ENCODE peak calls at places on chromosomes 2 and 18, in five cellular contexts. U is DMS153; X is right cardiac atrium; L is CD4-positive, CD25-positive, alpha-beta regulatory T cell; I is heart left ventricle. G is an unnamed sample.

GRCh38 chr2:40087434-40087833 is 308.4 kb upstream of the THUMPD2 start:
- DNase-seq in U (no peak), X (no peak), I (peak; percentile 29), L (no peak), G (no peak)

GRCh38 chr18:77700051-77700450 is 450.4 kb downstream of the GALR1 start:
- DNase-seq in L (no peak), X (no peak), U (no peak), I (no peak), G (no peak)

GRCh38 chr18:74228312-74228711 is 63.5 kb downstream of the CYB5A start:
- DNase-seq in X (no peak), I (no peak), U (no peak), L (no peak), G (no peak)

GRCh38 chr18:22183647-22184161 is 14.3 kb downstream of the GATA6 start:
- DNase-seq in U (no peak), L (no peak), I (no peak), X (peak; percentile 51), G (no peak)

GRCh38 chr18:27695509-27695908 is 481.4 kb downstream of the CDH2 start:
- DNase-seq in U (no peak), X (no peak), L (no peak), I (no peak), G (no peak)

GRCh38 chr2:165839610-165840009 is 45.6 kb upstream of the GALNT3 start:
- DNase-seq in L (no peak), X (no peak), I (no peak), U (no peak), G (no peak)

GRCh38 chr2:8551622-8552074 is 130.2 kb upstream of the ID2 start:
- DNase-seq in I (no peak), U (no peak), L (no peak), X (no peak), G (no peak)

GRCh38 chr2:36197192-36197591 is 158.4 kb upstream of the CRIM1 start:
- DNase-seq in X (no peak), U (no peak), L (no peak), I (no peak), G (no peak)

GRCh38 chr2:71618327-71619113 is 165.2 kb downstream of the DYSF start:
- DNase-seq in X (no peak), I (no peak), L (no peak), U (no peak), G (no peak)

GRCh38 chr18:76348267-76349066 is 146.6 kb downstream of the ZNF516 start:
- DNase-seq in L (no peak), X (no peak), U (peak; percentile 46), I (no peak), G (peak; percentile 80)

GRCh38 chr2:37692731-37693130 is 21.3 kb upstream of the CDC42EP3 start:
- DNase-seq in I (no peak), L (no peak), U (no peak), X (no peak), G (no peak)

GRCh38 chr2:163736433-163737168 is 793 bp upstream of the FIGN start:
- DNase-seq in L (no peak), U (peak; percentile 35), I (peak; percentile 66), X (peak; percentile 81), G (peak; percentile 54)

GRCh38 chr2:88582030-88582429 is 45.2 kb downstream of the EIF2AK3 start:
- DNase-seq in I (no peak), U (no peak), X (no peak), L (no peak), G (no peak)

GRCh38 chr18:48784654-48785053 is 166.1 kb downstream of the SMAD7 start:
- DNase-seq in L (no peak), X (peak; percentile 52), U (no peak), I (no peak), G (no peak)

GRCh38 chr2:137802038-137802437 is 162.2 kb upstream of the HNMT start:
- DNase-seq in X (no peak), L (no peak), I (no peak), U (no peak), G (no peak)

GRCh38 chr2:207729465-207729998 is 18.1 kb downstream of the CCNYL1 start:
- DNase-seq in I (no peak), L (no peak), U (no peak), X (no peak), G (no peak)

GRCh38 chr18:62279561-62279960 is 45.5 kb upstream of the TNFRSF11A start:
- DNase-seq in X (peak; percentile 9), L (no peak), I (no peak), U (peak; percentile 82), G (no peak)

GRCh38 chr2:68740184-68740914 is 5.7 kb downstream of the ARHGAP25 start:
- DNase-seq in I (no peak), L (no peak), U (no peak), X (no peak), G (no peak)

GRCh38 chr2:174580951-174581350 is 16.7 kb downstream of the WIPF1 start:
- DNase-seq in U (no peak), L (no peak), X (peak; percentile 75), I (peak; percentile 41), G (no peak)

GRCh38 chr2:61970807-61971556 is 65.5 kb downstream of the COMMD1 start:
- DNase-seq in L (no peak), I (no peak), U (no peak), X (no peak), G (no peak)